ENCODE peak calls at places on chromosome 22, in seven cellular contexts. P is HCT116, Y is H1, G is SK-N-SH, H is HepG2, X is IMR-90, B is K562. I is an unnamed sample.

GRCh38 chr22:19576460-19577421 is 52.5 kb upstream of the CLDN5 start:
- DNase-seq in Y (no peak), B (peak; percentile 91), X (peak; percentile 69), H (no peak), G (peak; percentile 54), P (no peak), I (no peak)

GRCh38 chr22:43988116-43988817 is 33.0 kb downstream of the SAMM50 start:
- DNase-seq in Y (no peak), X (no peak), B (no peak), H (no peak), P (no peak), G (no peak), I (no peak)

GRCh38 chr22:28172948-28173360 is 253.9 kb upstream of the PITPNB start:
- DNase-seq in B (no peak), P (no peak), X (no peak), Y (no peak), G (peak; percentile 50), H (no peak), I (no peak)

GRCh38 chr22:44159230-44159629 is 21.5 kb upstream of the PARVG start:
- DNase-seq in B (no peak), X (no peak), H (no peak), P (no peak), G (no peak), Y (no peak), I (no peak)

GRCh38 chr22:30636226-30637077 is 871 bp downstream of the SLC35E4 start:
- DNase-seq in Y (peak; percentile 55), B (no peak), H (no peak), P (no peak), G (peak; percentile 60), X (no peak), I (peak; percentile 15)

GRCh38 chr22:22855617-22856308 is 31.9 kb upstream of the IGLL5 start:
- DNase-seq in H (peak; percentile 12), Y (peak; percentile 73), B (peak; percentile 100), P (no peak), G (peak; percentile 68), X (no peak), I (no peak)

GRCh38 chr22:39388261-39389011 is 11.1 kb upstream of the TAB1 start:
- DNase-seq in Y (peak; percentile 94), P (peak; percentile 56), X (peak; percentile 78), B (peak; percentile 98), G (peak; percentile 96), H (peak; percentile 80), I (peak; percentile 49)

GRCh38 chr22:19713650-19714319 is 518 bp upstream of the SEPTIN5 start:
- DNase-seq in Y (peak; percentile 66), G (peak; percentile 90), X (no peak), B (no peak), P (no peak), H (no peak), I (no peak)

GRCh38 chr22:23793326-23793725 is 6.6 kb downstream of the SMARCB1 start:
- DNase-seq in G (peak; percentile 11), P (no peak), H (no peak), Y (no peak), B (no peak), X (no peak), I (no peak)

GRCh38 chr22:44108806-44109385 is 71.8 kb upstream of the PARVG start:
- DNase-seq in H (no peak), G (no peak), P (no peak), X (no peak), Y (no peak), B (no peak), I (no peak)

GRCh38 chr22:40953446-40953845 is 2.3 kb downstream of the RBX1 start:
- DNase-seq in B (no peak), X (no peak), Y (no peak), H (no peak), G (no peak), P (no peak), I (no peak)

GRCh38 chr22:49163960-49164690 is 663.5 kb downstream of the BRD1 start:
- DNase-seq in Y (no peak), X (no peak), G (no peak), P (no peak), H (no peak), B (no peak), I (no peak)

GRCh38 chr22:32509045-32509444 is 34.4 kb downstream of the FBXO7 start:
- DNase-seq in Y (no peak), P (no peak), G (no peak), H (no peak), B (no peak), X (no peak), I (no peak)

GRCh38 chr22:20117656-20118571 is 888 bp upstream of the TRMT2A start:
- DNase-seq in G (no peak), P (no peak), X (peak; percentile 25), B (peak; percentile 97), H (no peak), Y (no peak), I (no peak)

GRCh38 chr22:24727218-24727851 is 47.2 kb downstream of the PIWIL3 start:
- DNase-seq in P (peak; percentile 72), G (peak; percentile 66), Y (no peak), B (peak; percentile 33), X (peak; percentile 94), H (peak; percentile 92), I (peak; percentile 7)

GRCh38 chr22:42902875-42903510 is 45.9 kb upstream of the ARFGAP3 start:
- DNase-seq in X (peak; percentile 87), B (no peak), H (no peak), P (no peak), G (no peak), Y (no peak), I (no peak)

GRCh38 chr22:35604671-35605457 is 12.3 kb downstream of the MB start:
- DNase-seq in X (no peak), H (no peak), P (no peak), G (peak; percentile 73), Y (no peak), B (peak; percentile 19), I (no peak)

GRCh38 chr22:24510694-24511625 is 15.8 kb downstream of the UPB1 start:
- DNase-seq in P (no peak), G (no peak), X (peak; percentile 68), H (peak; percentile 51), Y (no peak), B (peak; percentile 21), I (no peak)

GRCh38 chr22:42174062-42174461 is 43.5 kb upstream of the CYP2D6 start:
- DNase-seq in B (no peak), G (no peak), X (peak; percentile 73), H (no peak), P (no peak), Y (no peak), I (no peak)

GRCh38 chr22:36467946-36468345 is 13.5 kb downstream of the TXN2 start:
- DNase-seq in H (no peak), P (peak; percentile 58), Y (no peak), G (no peak), B (peak; percentile 21), X (peak; percentile 97), I (peak; percentile 33)

DNA sequence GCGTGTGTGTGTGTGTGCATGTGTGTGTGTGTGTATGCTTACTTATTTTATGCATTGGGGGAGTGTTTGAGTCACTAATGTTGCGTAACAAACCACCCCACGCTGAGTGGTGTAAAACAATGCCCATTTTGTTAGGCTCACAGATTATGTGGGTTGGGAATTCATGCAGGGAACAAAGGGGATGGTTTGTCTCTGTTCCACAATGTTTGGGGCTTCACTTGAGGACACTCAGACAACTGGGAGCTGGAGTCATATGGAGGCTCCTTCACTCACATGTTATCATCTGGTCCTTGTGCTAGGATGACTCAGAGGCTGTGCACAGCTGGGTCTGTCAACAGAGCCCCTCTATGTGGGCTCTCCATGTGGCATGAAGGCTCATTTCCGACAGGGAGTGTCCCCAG is 51.3 kb upstream of the LARGE1 start:
- DNase-seq in B (no peak), P (no peak), X (no peak), G (no peak), Y (no peak), H (peak; percentile 22), I (no peak)
- TF ChIP-seq RAD21 in B (no peak), P (no peak), X (no peak), G (no peak), Y (no peak), H (no peak), I (no peak)

DNA sequence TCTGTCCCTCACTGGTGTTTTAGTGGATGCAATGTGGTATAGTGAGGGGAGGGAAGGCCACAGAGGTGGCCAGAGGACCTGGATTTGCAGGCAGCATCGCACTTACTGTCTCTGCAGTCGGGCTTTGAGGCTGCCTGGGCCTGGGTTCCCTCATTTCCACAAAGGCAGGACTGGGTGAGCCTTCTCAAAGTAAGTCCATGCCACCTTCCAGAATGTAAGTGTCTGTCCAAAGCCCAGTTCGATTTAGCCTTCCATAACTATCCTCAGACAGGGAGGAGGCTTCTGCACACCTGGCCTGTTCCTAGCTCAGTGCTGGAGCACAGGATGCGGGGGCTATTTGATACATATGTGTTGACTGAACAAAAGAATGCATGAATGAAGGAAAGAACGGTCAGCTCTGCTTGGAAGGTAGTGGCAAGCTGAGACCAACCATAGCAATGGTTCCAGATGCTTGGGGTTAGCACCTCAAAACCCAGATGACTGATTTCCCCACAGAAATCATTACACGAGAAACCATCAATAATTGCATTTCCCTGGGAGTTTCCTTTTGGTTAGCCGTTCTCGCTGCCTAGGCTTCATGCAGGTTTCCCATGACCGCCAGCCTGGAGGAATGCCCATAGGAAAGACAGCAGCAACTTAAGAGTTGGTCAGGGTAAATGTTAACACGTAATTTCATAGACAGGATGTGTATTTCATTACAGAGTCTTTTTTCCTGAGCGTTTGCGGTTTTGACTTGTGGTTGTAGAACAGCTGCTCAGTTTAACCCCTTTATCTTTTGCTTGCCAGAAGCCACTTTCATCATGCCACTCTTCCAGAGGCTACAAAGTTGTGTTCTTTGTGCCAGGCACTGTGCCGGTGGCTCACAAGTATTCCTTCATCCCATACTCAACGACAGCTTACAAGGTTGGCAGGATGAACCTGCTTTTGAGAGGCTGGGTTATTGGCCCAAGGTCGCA is 2.7 kb downstream of the IL17RA start:
- DNase-seq in X (peak; percentile 91), P (no peak), H (no peak), G (no peak), B (no peak), Y (no peak), I (no peak)
- TF ChIP-seq RAD21 in X (no peak), P (no peak), H (no peak), G (no peak), B (no peak), Y (no peak), I (no peak)

DNA sequence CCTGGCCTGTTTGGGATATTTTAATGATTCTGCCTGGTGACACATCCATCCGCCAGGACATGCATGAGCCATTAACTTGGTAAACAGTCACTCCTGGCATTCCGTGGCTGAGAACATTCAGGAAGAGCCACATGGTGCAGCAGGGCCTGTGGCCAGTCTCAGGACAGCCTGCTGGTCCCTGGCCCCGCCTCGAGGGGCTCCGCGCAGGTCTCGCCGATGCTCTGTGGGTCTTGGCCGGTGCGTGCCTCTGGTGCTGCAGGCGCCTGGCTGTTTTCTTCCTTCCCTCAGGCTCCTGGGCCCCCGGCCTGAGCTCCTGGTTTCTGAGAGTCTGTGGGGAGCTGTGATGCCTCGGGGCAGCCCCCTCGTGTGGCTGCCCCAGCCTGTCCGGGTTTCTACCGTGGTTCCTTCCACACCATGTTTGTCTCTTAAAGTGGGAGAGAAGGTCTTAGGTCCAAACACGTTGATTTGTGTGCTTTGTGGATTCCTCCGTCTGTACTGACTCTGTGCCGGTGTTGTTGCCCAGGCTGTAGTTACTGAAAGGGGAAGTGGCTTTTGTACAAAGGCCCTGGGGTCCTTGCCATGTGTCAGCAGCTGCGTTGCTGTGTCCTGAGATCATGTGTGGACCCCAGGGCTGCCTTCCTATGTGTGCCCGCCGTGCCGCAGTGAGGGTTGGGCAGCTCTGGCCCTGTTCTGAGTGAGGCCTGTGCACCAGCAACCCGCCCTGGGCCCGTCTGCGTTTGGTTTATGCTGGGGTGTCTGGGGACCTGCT is 6.5 kb downstream of the TRABD start:
- DNase-seq in G (no peak), H (no peak), P (no peak), X (peak; percentile 19), B (no peak), Y (no peak), I (no peak)
- TF ChIP-seq RAD21 in G (no peak), H (no peak), P (no peak), X (no peak), B (no peak), Y (no peak), I (no peak)

GRCh38 chr22:37880668-37881440 is 25.2 kb upstream of the MICALL1 start:
- DNase-seq in H (no peak), B (no peak), P (no peak), G (no peak), Y (no peak), X (peak; percentile 84), I (no peak)
- TF ChIP-seq RAD21 in H (no peak), B (no peak), P (no peak), G (no peak), Y (no peak), X (no peak), I (no peak)

I was measured in A549.